ENCODE peak calls at places on chromosomes 6 and 20, in four cellular contexts. C, A, V and N are unnamed samples.

GRCh38 chr20:1327827-1328679 is 886 bp downstream of the SDCBP2 start:
- DNase-seq in C (no peak), A (no peak), V (peak), N (no peak)

GRCh38 chr20:32358632-32358882 is 426 bp downstream of the ASXL1 start:
- DNase-seq in C (no peak), A (no peak), V (no peak), N (no peak)

GRCh38 chr6:17624396-17624795 is 24.3 kb downstream of the FAM8A1 start:
- DNase-seq in C (no peak), A (no peak), V (no peak), N (no peak)

GRCh38 chr20:46559685-46560440 is 9.4 kb upstream of the OCSTAMP start:
- DNase-seq in C (no peak), A (no peak), V (peak), N (no peak)

GRCh38 chr6:169145476-169145875 is 108.2 kb downstream of the THBS2 start:
- DNase-seq in C (no peak), A (no peak), V (no peak), N (no peak)

GRCh38 chr20:64234291-64234791 is 21.2 kb upstream of the PCMTD2 start:
- DNase-seq in C (no peak), A (no peak), V (no peak), N (no peak)

GRCh38 chr6:163711615-163712568 is 297.4 kb downstream of the QKI start:
- DNase-seq in C (no peak), A (no peak), V (peak), N (peak)

GRCh38 chr20:21713901-21714296 is 8.4 kb downstream of the PAX1 start:
- DNase-seq in C (no peak), A (peak), V (no peak), N (no peak)

GRCh38 chr6:12279322-12280098 is 10.7 kb upstream of the EDN1 start:
- DNase-seq in C (no peak), A (no peak), V (no peak), N (no peak)

GRCh38 chr6:97842536-97842935 is 559.5 kb upstream of the MMS22L start:
- DNase-seq in C (no peak), A (no peak), V (no peak), N (no peak)

GRCh38 chr6:159067334-159067733 is 22.5 kb upstream of the TAGAP start:
- DNase-seq in C (no peak), A (no peak), V (no peak), N (peak)

GRCh38 chr6:5151955-5152401 is 66.8 kb downstream of the PPP1R3G start:
- DNase-seq in C (no peak), A (no peak), V (no peak), N (no peak)

GRCh38 chr6:142846883-142847287 is 98.1 kb downstream of the HIVEP2 start:
- DNase-seq in C (no peak), A (no peak), V (peak), N (no peak)

GRCh38 chr6:88575536-88575935 is 387.9 kb downstream of the RNGTT start:
- DNase-seq in C (no peak), A (no peak), V (no peak), N (no peak)

GRCh38 chr6:63496388-63496804 is 75.9 kb upstream of the LOC128125822 start:
- DNase-seq in C (no peak), A (no peak), V (peak), N (no peak)

GRCh38 chr6:131292145-131292938 is 157.1 kb downstream of the AKAP7 start:
- DNase-seq in C (no peak), A (no peak), V (peak), N (no peak)

GRCh38 chr6:2582268-2582667 is 168.5 kb downstream of the MYLK4 start:
- DNase-seq in C (no peak), A (no peak), V (no peak), N (no peak)

GRCh38 chr20:11324990-11325389 is 592.7 kb upstream of the BTBD3 start:
- DNase-seq in C (no peak), A (no peak), V (no peak), N (no peak)

GRCh38 chr6:19705606-19706005 is 131.6 kb upstream of the ID4 start:
- DNase-seq in C (no peak), A (no peak), V (no peak), N (no peak)

GRCh38 chr20:20363449-20364015 is 4.4 kb upstream of the INSM1 start:
- DNase-seq in C (no peak), A (peak), V (no peak), N (no peak)

GRCh38 chr6:148329568-148330299 is 12.9 kb upstream of the SASH1 start:
- DNase-seq in C (no peak), A (no peak), V (no peak), N (no peak)

GRCh38 chr6:104718672-104719071 is 141.0 kb downstream of the HACE1 start:
- DNase-seq in C (no peak), A (no peak), V (no peak), N (no peak)

GRCh38 chr20:49602370-49603208 is 34.7 kb upstream of the PTGIS start:
- DNase-seq in C (no peak), A (no peak), V (no peak), N (no peak)

GRCh38 chr6:92126088-92126487 is 1293.3 kb downstream of the EPHA7 start:
- DNase-seq in C (no peak), A (no peak), V (peak), N (no peak)

GRCh38 chr6:130928993-130929678 is 101.9 kb downstream of the SMLR1 start:
- DNase-seq in C (no peak), A (no peak), V (no peak), N (no peak)

GRCh38 chr20:41428285-41428684 is 61.7 kb upstream of the EMILIN3 start:
- DNase-seq in C (peak), A (no peak), V (peak), N (no peak)

GRCh38 chr20:47040506-47041125 is 146.0 kb downstream of the EYA2 start:
- DNase-seq in C (peak), A (no peak), V (no peak), N (no peak)

GRCh38 chr6:130032758-130033323 is 14.5 kb downstream of the L3MBTL3 start:
- DNase-seq in C (no peak), A (no peak), V (no peak), N (no peak)

GRCh38 chr6:117495873-117496272 is 13.4 kb downstream of the DCBLD1 start:
- DNase-seq in C (no peak), A (no peak), V (no peak), N (no peak)

GRCh38 chr6:15905488-15906392 is 223.1 kb upstream of the MYLIP start:
- DNase-seq in C (peak), A (no peak), V (no peak), N (no peak)

GRCh38 chr6:169530762-169531143 is 171.1 kb downstream of the WDR27 start:
- DNase-seq in C (no peak), A (no peak), V (no peak), N (no peak)

GRCh38 chr6:117504478-117505144 is 22.1 kb downstream of the DCBLD1 start:
- DNase-seq in C (no peak), A (no peak), V (peak), N (no peak)

GRCh38 chr20:57908226-57908625 is 198.4 kb upstream of the PMEPA1 start:
- DNase-seq in C (no peak), A (no peak), V (no peak), N (no peak)

DNA sequence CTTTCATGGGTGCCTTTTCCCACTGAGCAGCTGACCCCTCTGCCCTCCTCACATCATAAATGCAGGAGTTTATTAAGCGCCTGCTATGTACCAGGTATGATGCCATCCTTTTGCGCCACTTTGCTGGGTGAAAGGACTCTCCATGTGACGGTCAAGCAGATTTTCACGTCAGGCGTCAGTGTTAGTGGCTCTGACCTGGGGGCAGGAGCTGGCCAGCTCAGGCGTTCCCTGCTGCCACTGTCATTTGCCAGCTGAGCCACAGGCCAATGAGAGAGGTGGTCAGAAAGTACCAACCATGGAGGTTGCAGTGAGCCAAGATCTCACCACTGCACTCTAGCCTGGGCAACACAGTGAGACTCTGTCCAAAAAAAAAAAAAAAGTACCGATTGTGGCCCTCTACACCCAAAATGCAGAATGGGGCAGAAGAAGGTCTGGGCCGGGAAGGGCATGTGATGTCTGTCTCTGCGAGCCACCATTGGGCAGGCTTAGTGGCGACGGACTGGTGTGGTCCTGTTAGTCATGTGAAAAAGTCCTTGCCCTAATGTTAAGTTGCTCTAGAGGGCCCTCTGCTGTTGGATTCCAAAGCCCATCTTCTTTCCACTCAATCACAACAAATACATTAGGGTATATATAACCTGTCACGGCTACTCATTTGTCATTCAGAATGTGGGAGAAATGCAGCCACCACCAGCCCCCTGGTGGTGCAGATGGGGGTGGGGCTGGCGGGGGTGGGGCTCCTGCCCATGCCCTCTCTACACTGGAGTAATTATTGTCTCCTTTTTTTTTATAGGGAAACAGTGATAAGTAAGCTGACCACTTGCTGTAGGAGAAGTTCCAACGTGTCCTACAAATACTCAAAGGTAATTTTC is 18.4 kb upstream of the SLC22A1 start:
- DNase-seq in C (peak), A (peak), V (peak), N (no peak)
- TF ChIP-seq ATF2 in C (no peak), A (no peak), V (no peak), N (no peak)

GRCh38 chr6:44049163-44049988 is 77.9 kb downstream of the MRPL14 start:
- DNase-seq in C (no peak), A (no peak), V (no peak), N (no peak)
- TF ChIP-seq CBFB in C (no peak), A (no peak), V (no peak), N (no peak)

GRCh38 chr6:35019171-35019570 is 122.0 kb downstream of the TCP11 start:
- DNase-seq in C (no peak), A (no peak), V (no peak), N (no peak)

GRCh38 chr6:35018184-35018523 is 123.0 kb downstream of the TCP11 start:
- DNase-seq in C (no peak), A (no peak), V (no peak), N (no peak)

GRCh38 chr6:35016417-35017221 is 124.5 kb downstream of the TCP11 start:
- DNase-seq in C (no peak), A (no peak), V (no peak), N (no peak)

GRCh38 chr6:35018746-35019145 is 122.4 kb downstream of the TCP11 start:
- DNase-seq in C (no peak), A (no peak), V (no peak), N (no peak)

GRCh38 chr6:35017461-35018183 is 123.5 kb downstream of the TCP11 start:
- DNase-seq in C (no peak), A (no peak), V (no peak), N (no peak)
- TF ChIP-seq ATF2 in C (no peak), A (no peak), V (no peak), N (no peak)

DNA sequence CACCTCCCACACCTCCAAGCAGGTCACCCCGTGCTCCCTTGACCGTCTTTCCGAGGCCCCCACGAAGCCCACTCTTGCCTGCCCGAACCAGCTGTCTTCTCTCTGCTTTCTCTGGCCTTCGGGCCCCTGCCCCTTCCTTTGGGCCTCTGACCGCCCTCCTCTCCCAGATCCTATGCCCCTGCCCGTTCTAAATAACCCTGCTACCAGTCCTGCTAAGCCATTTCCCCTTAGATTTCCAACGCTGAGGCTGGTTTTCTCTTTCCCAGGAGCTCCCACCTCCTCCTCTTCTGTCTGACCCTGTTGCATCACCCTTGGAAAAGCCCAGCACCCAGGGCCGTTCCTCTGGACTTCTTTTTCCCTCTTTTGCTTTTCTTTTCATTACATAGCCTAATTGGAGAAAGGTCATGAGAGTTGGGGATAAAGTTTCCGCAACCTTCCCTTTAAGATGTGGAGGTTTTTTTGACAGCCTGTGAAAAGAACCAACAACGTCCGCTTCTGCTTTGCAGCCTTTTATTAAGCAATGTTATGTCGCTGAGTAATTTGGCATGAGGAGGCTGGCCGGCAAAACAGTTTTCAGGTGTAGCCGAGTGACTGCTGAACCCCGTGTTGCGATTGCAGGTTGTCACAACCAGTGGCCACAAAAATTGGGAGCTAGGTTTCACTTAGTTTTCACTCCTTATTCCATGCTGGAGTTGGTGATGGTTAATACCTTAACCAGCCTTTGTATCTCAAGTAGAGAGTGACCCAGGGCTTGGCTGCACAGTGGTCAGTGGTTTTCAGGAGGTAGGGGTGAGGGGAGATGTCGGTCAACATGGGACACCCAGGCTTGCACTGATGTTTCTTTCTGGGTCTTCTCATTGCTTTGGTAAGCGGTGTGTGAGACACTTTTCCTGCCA is 970 bp downstream of the BLTP3A start:
- DNase-seq in C (no peak), A (peak), V (peak), N (no peak)
- TF ChIP-seq CBFB in C (no peak), A (no peak), V (no peak), N (no peak)

GRCh38 chr20:7841291-7841966 is 98.8 kb downstream of the HAO1 start:
- DNase-seq in C (no peak), A (no peak), V (no peak), N (no peak)

GRCh38 chr20:7848351-7848750 is 91.9 kb downstream of the HAO1 start:
- DNase-seq in C (no peak), A (no peak), V (no peak), N (no peak)

GRCh38 chr20:7841967-7842301 is 98.3 kb downstream of the HAO1 start:
- DNase-seq in C (no peak), A (no peak), V (no peak), N (no peak)

GRCh38 chr20:7843613-7844012 is 96.6 kb downstream of the HAO1 start:
- DNase-seq in C (no peak), A (no peak), V (no peak), N (no peak)
- TF ChIP-seq ATF2 in C (no peak), A (no peak), V (no peak), N (no peak)

DNA sequence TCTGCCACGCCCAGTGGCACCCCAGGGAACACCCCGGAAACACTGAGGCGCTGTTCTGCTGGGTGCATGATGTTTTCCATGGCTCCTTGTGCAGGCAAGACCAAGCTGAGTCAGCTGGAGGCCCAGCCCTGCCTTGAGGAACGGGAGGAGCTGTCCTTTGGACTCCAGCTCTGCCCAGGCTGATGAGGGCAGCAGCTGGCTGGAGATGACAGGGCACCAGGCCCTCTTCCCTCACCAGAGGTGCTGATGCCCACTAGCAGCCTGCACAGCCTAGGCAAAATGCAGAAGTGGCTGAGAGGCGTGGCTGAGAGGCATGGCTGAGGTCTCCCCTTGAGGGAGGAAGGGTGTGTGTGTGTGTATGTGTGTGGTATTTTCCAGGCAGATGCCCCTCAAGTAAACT is 2.4 kb downstream of the C6orf132 start:
- DNase-seq in C (no peak), A (no peak), V (no peak), N (no peak)
- TF ChIP-seq CBFB in C (no peak), A (no peak), V (no peak), N (no peak)

GRCh38 chr6:134171517-134171916 is 119.1 kb upstream of the SLC2A12 start:
- DNase-seq in C (no peak), A (no peak), V (no peak), N (no peak)

GRCh38 chr6:134173936-134174789 is 121.7 kb upstream of the SLC2A12 start:
- DNase-seq in C (peak), A (peak), V (peak), N (peak)

GRCh38 chr6:134170844-134171243 is 118.4 kb upstream of the SLC2A12 start:
- DNase-seq in C (peak), A (no peak), V (no peak), N (no peak)

GRCh38 chr6:134173007-134173690 is 120.7 kb upstream of the SLC2A12 start:
- DNase-seq in C (no peak), A (no peak), V (no peak), N (no peak)

GRCh38 chr6:134172020-134172766 is 119.8 kb upstream of the SLC2A12 start:
- DNase-seq in C (no peak), A (no peak), V (no peak), N (no peak)
- TF ChIP-seq ATF2 in C (no peak), A (no peak), V (no peak), N (no peak)

DNA sequence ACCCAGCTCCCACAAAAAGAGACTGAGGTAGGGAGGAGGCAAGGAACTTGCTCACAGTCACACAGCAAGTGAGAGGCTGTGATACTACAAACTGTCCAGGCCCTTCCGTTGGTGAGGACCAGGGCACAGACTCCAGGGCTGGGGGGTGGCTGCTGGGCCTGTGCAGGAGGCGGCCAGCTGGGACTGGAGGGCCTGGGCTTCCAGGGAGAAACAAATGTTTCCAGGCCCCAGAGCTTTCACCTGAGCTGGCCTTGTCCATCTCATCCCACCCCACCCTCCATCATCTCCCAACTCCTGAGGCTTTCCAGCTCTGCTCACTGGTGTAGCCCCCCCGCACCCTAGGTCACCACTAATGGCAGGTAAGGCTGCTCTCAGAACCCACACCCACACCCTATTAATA is 86.0 kb downstream of the GRM4 start:
- DNase-seq in C (no peak), A (no peak), V (no peak), N (no peak)
- TF ChIP-seq CBFB in C (no peak), A (no peak), V (no peak), N (no peak)